ENCODE peak calls at places on chromosomes 16 and 17, in nine cellular contexts. One of them, this sample, is unnamed.
A peak's percentile ranks its signal among the peaks of the same experiment; 100 is the strongest.

GRCh38 chr16:89869911-89870310 is 3.5 kb upstream of the TCF25 start:
- DNase-seq in IMR-90: no peak
- DNase-seq in left ventricle myocardium inferior: no peak
- DNase-seq in GM23338: no peak
- DNase-seq in uterus: no peak
- DNase-seq in CD8-positive, alpha-beta T cell: no peak
- DNase-seq in heart left ventricle: no peak
- DNase-seq in SJSA1: no peak
- DNase-seq in body of pancreas: no peak
- DNase-seq in this sample: no peak

GRCh38 chr16:19908921-19909320 is 24.3 kb upstream of the GPRC5B start:
- DNase-seq in IMR-90: no peak
- DNase-seq in left ventricle myocardium inferior: no peak
- DNase-seq in GM23338: no peak
- DNase-seq in uterus: no peak
- DNase-seq in CD8-positive, alpha-beta T cell: no peak
- DNase-seq in heart left ventricle: no peak
- DNase-seq in SJSA1: no peak
- DNase-seq in body of pancreas: no peak
- DNase-seq in this sample: no peak

GRCh38 chr17:44108440-44109311 is 14.8 kb downstream of the HDAC5 start:
- DNase-seq in IMR-90: peak; percentile 98
- DNase-seq in left ventricle myocardium inferior: peak; percentile 85
- DNase-seq in GM23338: no peak
- DNase-seq in uterus: peak; percentile 92
- DNase-seq in CD8-positive, alpha-beta T cell: no peak
- DNase-seq in heart left ventricle: peak; percentile 88
- DNase-seq in SJSA1: peak; percentile 99
- DNase-seq in body of pancreas: peak; percentile 63
- DNase-seq in this sample: peak; percentile 98

GRCh38 chr17:16652847-16653366 is 743 bp downstream of the ZNF624 start:
- DNase-seq in IMR-90: no peak
- DNase-seq in left ventricle myocardium inferior: no peak
- DNase-seq in GM23338: no peak
- DNase-seq in uterus: no peak
- DNase-seq in CD8-positive, alpha-beta T cell: no peak
- DNase-seq in heart left ventricle: no peak
- DNase-seq in SJSA1: no peak
- DNase-seq in body of pancreas: no peak
- DNase-seq in this sample: no peak

GRCh38 chr17:27778193-27778592 is 22.1 kb downstream of the NOS2 start:
- DNase-seq in IMR-90: peak; percentile 25
- DNase-seq in left ventricle myocardium inferior: no peak
- DNase-seq in GM23338: no peak
- DNase-seq in uterus: no peak
- DNase-seq in CD8-positive, alpha-beta T cell: no peak
- DNase-seq in heart left ventricle: no peak
- DNase-seq in SJSA1: no peak
- DNase-seq in body of pancreas: no peak
- DNase-seq in this sample: peak; percentile 47

GRCh38 chr17:79888811-79889634 is 49.8 kb upstream of the CBX4 start:
- DNase-seq in IMR-90: no peak
- DNase-seq in left ventricle myocardium inferior: no peak
- DNase-seq in GM23338: no peak
- DNase-seq in uterus: no peak
- DNase-seq in CD8-positive, alpha-beta T cell: no peak
- DNase-seq in heart left ventricle: no peak
- DNase-seq in SJSA1: no peak
- DNase-seq in body of pancreas: no peak
- DNase-seq in this sample: peak; percentile 90

GRCh38 chr17:65973237-65973636 is 218.7 kb downstream of the CEP112 start:
- DNase-seq in IMR-90: no peak
- DNase-seq in left ventricle myocardium inferior: no peak
- DNase-seq in GM23338: no peak
- DNase-seq in uterus: no peak
- DNase-seq in CD8-positive, alpha-beta T cell: no peak
- DNase-seq in heart left ventricle: no peak
- DNase-seq in SJSA1: no peak
- DNase-seq in body of pancreas: no peak
- DNase-seq in this sample: no peak

GRCh38 chr16:89000207-89000959 is 23.4 kb upstream of the CBFA2T3 start:
- DNase-seq in IMR-90: no peak
- DNase-seq in left ventricle myocardium inferior: no peak
- DNase-seq in GM23338: no peak
- DNase-seq in uterus: no peak
- DNase-seq in CD8-positive, alpha-beta T cell: no peak
- DNase-seq in heart left ventricle: no peak
- DNase-seq in SJSA1: no peak
- DNase-seq in body of pancreas: no peak
- DNase-seq in this sample: no peak

GRCh38 chr17:63165420-63165819 is 199.4 kb downstream of the TANC2 start:
- DNase-seq in IMR-90: no peak
- DNase-seq in left ventricle myocardium inferior: no peak
- DNase-seq in GM23338: no peak
- DNase-seq in uterus: no peak
- DNase-seq in CD8-positive, alpha-beta T cell: no peak
- DNase-seq in heart left ventricle: no peak
- DNase-seq in SJSA1: no peak
- DNase-seq in body of pancreas: no peak
- DNase-seq in this sample: no peak

GRCh38 chr17:2455956-2456355 is 55.1 kb upstream of the MNT start:
- DNase-seq in IMR-90: no peak
- DNase-seq in left ventricle myocardium inferior: no peak
- DNase-seq in GM23338: no peak
- DNase-seq in uterus: no peak
- DNase-seq in CD8-positive, alpha-beta T cell: no peak
- DNase-seq in heart left ventricle: no peak
- DNase-seq in SJSA1: no peak
- DNase-seq in body of pancreas: no peak
- DNase-seq in this sample: no peak

GRCh38 chr17:10754109-10754508 is 24.3 kb upstream of the TMEM220 start:
- DNase-seq in IMR-90: peak; percentile 11
- DNase-seq in left ventricle myocardium inferior: no peak
- DNase-seq in GM23338: peak; percentile 91
- DNase-seq in uterus: no peak
- DNase-seq in CD8-positive, alpha-beta T cell: peak; percentile 15
- DNase-seq in heart left ventricle: no peak
- DNase-seq in SJSA1: no peak
- DNase-seq in body of pancreas: peak; percentile 74
- DNase-seq in this sample: peak; percentile 38

DNA sequence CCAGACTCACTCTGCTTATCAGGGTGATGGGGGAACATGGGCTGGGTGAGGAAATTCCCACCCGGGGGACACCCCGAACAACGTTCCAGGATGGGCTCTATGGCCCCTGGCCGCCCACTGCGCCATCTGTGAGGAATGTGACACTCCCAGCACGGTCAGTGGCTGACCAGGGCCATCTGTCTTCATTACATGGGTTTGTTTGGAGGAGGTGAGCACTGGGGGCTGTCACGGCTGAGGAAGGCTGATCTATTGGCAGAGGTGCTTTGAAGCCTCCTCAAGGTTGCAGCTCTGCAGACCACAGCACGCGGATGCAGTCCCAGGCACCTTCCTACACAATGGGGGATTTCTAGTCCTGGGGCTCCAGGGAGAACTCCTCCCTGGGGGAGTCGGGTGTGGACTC is 214.1 kb upstream of the FOXF1 start:
- DNase-seq in IMR-90: no peak
- DNase-seq in left ventricle myocardium inferior: no peak
- DNase-seq in GM23338: no peak
- DNase-seq in uterus: no peak
- DNase-seq in CD8-positive, alpha-beta T cell: no peak
- DNase-seq in heart left ventricle: no peak
- DNase-seq in SJSA1: no peak
- DNase-seq in body of pancreas: no peak
- DNase-seq in this sample: no peak
- H3K27me3 ChIP-seq in IMR-90: no peaks in the 10 kb centered on the region
- H3K27me3 ChIP-seq in left ventricle myocardium inferior: peaks cover 100% of the 10 kb centered on the region
- H3K27me3 ChIP-seq in GM23338: peaks cover 13% of the 10 kb centered on the region
- H3K27me3 ChIP-seq in uterus: no peaks in the 10 kb centered on the region
- H3K27me3 ChIP-seq in CD8-positive, alpha-beta T cell: peaks cover 13% of the 10 kb centered on the region
- H3K27me3 ChIP-seq in heart left ventricle: peaks cover 79% of the 10 kb centered on the region
- H3K27me3 ChIP-seq in SJSA1: no peaks in the 10 kb centered on the region
- H3K27me3 ChIP-seq in body of pancreas: no peaks in the 10 kb centered on the region
- H3K27me3 ChIP-seq in this sample: peaks cover 2% of the 10 kb centered on the region

DNA sequence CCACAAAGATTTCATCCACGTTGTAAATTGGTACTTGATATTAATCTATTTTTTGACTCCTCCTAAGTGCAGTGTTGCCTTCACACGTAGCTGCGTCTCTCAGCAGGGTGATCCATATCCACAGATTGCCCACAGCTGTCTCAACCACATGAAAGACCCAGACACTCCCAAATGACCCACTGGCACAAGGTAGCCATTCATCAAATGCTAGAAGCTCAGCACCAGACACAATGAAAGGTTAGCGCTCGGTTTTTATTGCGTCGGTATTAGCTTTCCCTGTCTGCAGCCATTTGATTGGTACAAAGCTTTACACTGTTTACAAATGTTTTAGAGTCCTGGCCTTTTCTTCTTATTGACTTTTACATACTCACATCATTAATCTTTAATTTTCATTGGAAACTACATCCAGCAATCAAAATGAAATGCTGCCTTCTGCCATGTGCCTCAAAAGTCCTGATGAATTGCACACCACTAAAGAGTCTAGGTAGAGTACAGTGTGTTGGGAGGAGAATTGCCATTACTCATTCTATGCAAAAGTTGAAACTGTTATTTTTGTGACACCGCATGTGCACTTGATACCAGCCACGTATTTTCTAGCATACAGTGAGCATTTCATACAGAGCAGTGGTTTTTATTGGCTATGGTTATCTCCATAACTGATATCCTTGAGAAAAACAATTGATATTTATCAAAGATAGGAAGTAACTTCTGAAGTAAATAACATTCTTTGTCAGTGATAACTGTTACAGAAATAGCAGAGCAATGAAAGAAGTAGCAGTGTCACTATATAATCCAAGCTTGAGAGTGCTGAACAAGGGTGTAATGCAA is 127.3 kb upstream of the NUDT7 start:
- DNase-seq in IMR-90: no peak
- DNase-seq in left ventricle myocardium inferior: no peak
- DNase-seq in GM23338: no peak
- DNase-seq in uterus: no peak
- DNase-seq in CD8-positive, alpha-beta T cell: no peak
- DNase-seq in heart left ventricle: no peak
- DNase-seq in SJSA1: no peak
- DNase-seq in body of pancreas: no peak
- DNase-seq in this sample: no peak
- H3K4me3 ChIP-seq in IMR-90: no peak overlapping the region
- H3K4me3 ChIP-seq in left ventricle myocardium inferior: no peak overlapping the region
- H3K4me3 ChIP-seq in GM23338: no peak overlapping the region
- H3K4me3 ChIP-seq in uterus: no peak overlapping the region
- H3K4me3 ChIP-seq in CD8-positive, alpha-beta T cell: no peak overlapping the region
- H3K4me3 ChIP-seq in heart left ventricle: no peak overlapping the region
- H3K4me3 ChIP-seq in SJSA1: no peak overlapping the region
- H3K4me3 ChIP-seq in body of pancreas: no peak overlapping the region
- H3K4me3 ChIP-seq in this sample: no peak overlapping the region

GRCh38 chr17:37317867-37318266 is 57.9 kb upstream of the C17orf78 start:
- DNase-seq in IMR-90: no peak
- DNase-seq in left ventricle myocardium inferior: no peak
- DNase-seq in GM23338: no peak
- DNase-seq in uterus: no peak
- DNase-seq in CD8-positive, alpha-beta T cell: no peak
- DNase-seq in heart left ventricle: no peak
- DNase-seq in SJSA1: no peak
- DNase-seq in body of pancreas: no peak
- DNase-seq in this sample: no peak
- H3K36me3 ChIP-seq in IMR-90: no peaks in the 10 kb centered on the region
- H3K36me3 ChIP-seq in left ventricle myocardium inferior: no peaks in the 10 kb centered on the region
- H3K36me3 ChIP-seq in GM23338: peaks cover 5% of the 10 kb centered on the region
- H3K36me3 ChIP-seq in uterus: no peaks in the 10 kb centered on the region
- H3K36me3 ChIP-seq in CD8-positive, alpha-beta T cell: no peaks in the 10 kb centered on the region
- H3K36me3 ChIP-seq in heart left ventricle: no peaks in the 10 kb centered on the region
- H3K36me3 ChIP-seq in SJSA1: peaks cover 4% of the 10 kb centered on the region
- H3K36me3 ChIP-seq in body of pancreas: no peaks in the 10 kb centered on the region
- H3K36me3 ChIP-seq in this sample: peaks cover 54% of the 10 kb centered on the region

DNA sequence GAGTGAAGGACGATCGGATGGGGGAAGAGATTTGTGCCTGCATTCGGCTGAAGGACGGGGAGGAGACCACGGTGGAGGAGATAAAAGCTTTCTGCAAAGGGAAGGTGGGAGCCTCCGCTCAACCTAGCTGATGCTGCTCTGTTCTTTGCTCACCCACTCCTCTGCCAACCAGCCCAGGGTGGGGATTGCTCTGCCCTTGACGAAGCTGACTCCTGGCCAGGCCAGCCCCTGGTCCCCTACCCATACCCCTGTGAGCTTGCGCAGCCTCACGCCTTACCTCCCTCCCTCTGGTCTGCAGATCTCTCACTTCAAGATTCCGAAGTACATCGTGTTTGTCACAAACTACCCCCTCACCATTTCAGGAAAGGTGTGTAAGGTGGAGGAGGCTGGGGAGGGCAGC is 4.8 kb upstream of the RSAD1 start:
- DNase-seq in IMR-90: no peak
- DNase-seq in left ventricle myocardium inferior: no peak
- DNase-seq in GM23338: no peak
- DNase-seq in uterus: no peak
- DNase-seq in CD8-positive, alpha-beta T cell: no peak
- DNase-seq in heart left ventricle: no peak
- DNase-seq in SJSA1: peak; percentile 40
- DNase-seq in body of pancreas: no peak
- DNase-seq in this sample: no peak
- H3K27me3 ChIP-seq in IMR-90: peaks cover 8% of the 10 kb centered on the region
- H3K27me3 ChIP-seq in left ventricle myocardium inferior: peaks cover 20% of the 10 kb centered on the region
- H3K27me3 ChIP-seq in GM23338: peaks cover 25% of the 10 kb centered on the region
- H3K27me3 ChIP-seq in uterus: no peaks in the 10 kb centered on the region
- H3K27me3 ChIP-seq in CD8-positive, alpha-beta T cell: peaks cover 10% of the 10 kb centered on the region
- H3K27me3 ChIP-seq in heart left ventricle: peaks cover 7% of the 10 kb centered on the region
- H3K27me3 ChIP-seq in SJSA1: peaks cover 3% of the 10 kb centered on the region
- H3K27me3 ChIP-seq in body of pancreas: no peaks in the 10 kb centered on the region
- H3K27me3 ChIP-seq in this sample: no peaks in the 10 kb centered on the region